ENCODE peak calls at places on chromosomes 13 and 19, in seven cellular contexts. One of them, this sample, is unnamed.

GRCh38 chr19:38277969-38278680 is 13.8 kb downstream of the SPINT2 start:
- DNase-seq in HCEC 1CT: peak
- DNase-seq in effector CD4-positive, alpha-beta T cell: no peak
- DNase-seq in T-helper 2 cell: no peak
- DNase-seq in NCI-H774: no peak
- DNase-seq in lower lobe of right lung: peak
- DNase-seq in NCI-H2081: no peak
- DNase-seq in this sample: peak

GRCh38 chr13:31722684-31723083 is 16.6 kb upstream of the RXFP2 start:
- DNase-seq in HCEC 1CT: no peak
- DNase-seq in effector CD4-positive, alpha-beta T cell: no peak
- DNase-seq in T-helper 2 cell: no peak
- DNase-seq in NCI-H774: no peak
- DNase-seq in lower lobe of right lung: no peak
- DNase-seq in NCI-H2081: peak
- DNase-seq in this sample: no peak

GRCh38 chr13:28659611-28659970 is 661 bp downstream of the POMP start:
- DNase-seq in HCEC 1CT: peak
- DNase-seq in effector CD4-positive, alpha-beta T cell: peak
- DNase-seq in T-helper 2 cell: peak
- DNase-seq in NCI-H774: no peak
- DNase-seq in lower lobe of right lung: no peak
- DNase-seq in NCI-H2081: no peak
- DNase-seq in this sample: no peak

GRCh38 chr13:98022210-98022609 is 68.7 kb downstream of the IPO5 start:
- DNase-seq in HCEC 1CT: peak
- DNase-seq in effector CD4-positive, alpha-beta T cell: no peak
- DNase-seq in T-helper 2 cell: no peak
- DNase-seq in NCI-H774: no peak
- DNase-seq in lower lobe of right lung: no peak
- DNase-seq in NCI-H2081: no peak
- DNase-seq in this sample: no peak

GRCh38 chr19:49875801-49876421 is 1.2 kb downstream of the AKT1S1 start:
- DNase-seq in HCEC 1CT: no peak
- DNase-seq in effector CD4-positive, alpha-beta T cell: peak
- DNase-seq in T-helper 2 cell: peak
- DNase-seq in NCI-H774: peak
- DNase-seq in lower lobe of right lung: peak
- DNase-seq in NCI-H2081: peak
- DNase-seq in this sample: peak

GRCh38 chr13:93818345-93818744 is 591.7 kb downstream of the GPC6 start:
- DNase-seq in HCEC 1CT: no peak
- DNase-seq in effector CD4-positive, alpha-beta T cell: no peak
- DNase-seq in T-helper 2 cell: no peak
- DNase-seq in NCI-H774: no peak
- DNase-seq in lower lobe of right lung: no peak
- DNase-seq in NCI-H2081: no peak
- DNase-seq in this sample: no peak

GRCh38 chr13:32639502-32640105 is 53.4 kb downstream of the PDS5B start:
- DNase-seq in HCEC 1CT: peak
- DNase-seq in effector CD4-positive, alpha-beta T cell: peak
- DNase-seq in T-helper 2 cell: peak
- DNase-seq in NCI-H774: no peak
- DNase-seq in lower lobe of right lung: no peak
- DNase-seq in NCI-H2081: peak
- DNase-seq in this sample: no peak

GRCh38 chr13:61029064-61029463 is 386.6 kb downstream of the PCDH20 start:
- DNase-seq in HCEC 1CT: no peak
- DNase-seq in effector CD4-positive, alpha-beta T cell: no peak
- DNase-seq in T-helper 2 cell: no peak
- DNase-seq in NCI-H774: no peak
- DNase-seq in lower lobe of right lung: no peak
- DNase-seq in NCI-H2081: no peak
- DNase-seq in this sample: no peak

GRCh38 chr19:9877775-9878510 is 42.8 kb downstream of the PIN1 start:
- DNase-seq in HCEC 1CT: peak
- DNase-seq in effector CD4-positive, alpha-beta T cell: no peak
- DNase-seq in T-helper 2 cell: no peak
- DNase-seq in NCI-H774: no peak
- DNase-seq in lower lobe of right lung: no peak
- DNase-seq in NCI-H2081: no peak
- DNase-seq in this sample: no peak

GRCh38 chr19:19021115-19021514 is 12.2 kb downstream of the SUGP2 start:
- DNase-seq in HCEC 1CT: peak
- DNase-seq in effector CD4-positive, alpha-beta T cell: no peak
- DNase-seq in T-helper 2 cell: no peak
- DNase-seq in NCI-H774: no peak
- DNase-seq in lower lobe of right lung: no peak
- DNase-seq in NCI-H2081: no peak
- DNase-seq in this sample: no peak

GRCh38 chr13:85314686-85315085 is 484.5 kb downstream of the SLITRK6 start:
- DNase-seq in HCEC 1CT: no peak
- DNase-seq in effector CD4-positive, alpha-beta T cell: no peak
- DNase-seq in T-helper 2 cell: no peak
- DNase-seq in NCI-H774: no peak
- DNase-seq in lower lobe of right lung: no peak
- DNase-seq in NCI-H2081: no peak
- DNase-seq in this sample: no peak

GRCh38 chr19:17677002-17677401 is 11.2 kb downstream of the UNC13A start:
- DNase-seq in HCEC 1CT: no peak
- DNase-seq in effector CD4-positive, alpha-beta T cell: no peak
- DNase-seq in T-helper 2 cell: no peak
- DNase-seq in NCI-H774: no peak
- DNase-seq in lower lobe of right lung: no peak
- DNase-seq in NCI-H2081: no peak
- DNase-seq in this sample: no peak

GRCh38 chr13:99214232-99214631 is 13.6 kb downstream of the UBAC2 start:
- DNase-seq in HCEC 1CT: no peak
- DNase-seq in effector CD4-positive, alpha-beta T cell: peak
- DNase-seq in T-helper 2 cell: peak
- DNase-seq in NCI-H774: no peak
- DNase-seq in lower lobe of right lung: no peak
- DNase-seq in NCI-H2081: no peak
- DNase-seq in this sample: no peak

GRCh38 chr13:38664920-38665319 is 22.0 kb upstream of the FREM2 start:
- DNase-seq in HCEC 1CT: no peak
- DNase-seq in effector CD4-positive, alpha-beta T cell: no peak
- DNase-seq in T-helper 2 cell: no peak
- DNase-seq in NCI-H774: no peak
- DNase-seq in lower lobe of right lung: no peak
- DNase-seq in NCI-H2081: no peak
- DNase-seq in this sample: no peak

GRCh38 chr19:18792661-18793060 is 1.6 kb upstream of the COMP start:
- DNase-seq in HCEC 1CT: no peak
- DNase-seq in effector CD4-positive, alpha-beta T cell: no peak
- DNase-seq in T-helper 2 cell: no peak
- DNase-seq in NCI-H774: no peak
- DNase-seq in lower lobe of right lung: no peak
- DNase-seq in NCI-H2081: no peak
- DNase-seq in this sample: no peak

GRCh38 chr19:4843647-4843965 is 12.1 kb upstream of the TICAM1 start:
- DNase-seq in HCEC 1CT: no peak
- DNase-seq in effector CD4-positive, alpha-beta T cell: no peak
- DNase-seq in T-helper 2 cell: no peak
- DNase-seq in NCI-H774: no peak
- DNase-seq in lower lobe of right lung: no peak
- DNase-seq in NCI-H2081: no peak
- DNase-seq in this sample: no peak

This sample was measured in posterior vena cava.